ENCODE peak calls at places on chromosomes 5 and 9, in ten cellular contexts. One of them, this sample, is unnamed.

GRCh38 chr9:97853844-97854695 is 1.0 kb downstream of the FOXE1 start:
- DNase-seq in gastrocnemius medialis: no peak
- DNase-seq in PC-9: no peak
- DNase-seq in fibroblast of pulmonary artery: peak
- DNase-seq in epithelial cell of esophagus: peak
- DNase-seq in skeletal muscle cell: no peak
- DNase-seq in tibial artery: no peak
- DNase-seq in Peyer's patch: no peak
- DNase-seq in BE2C: no peak
- DNase-seq in brain microvascular endothelial cell: no peak
- DNase-seq in this sample: no peak

GRCh38 chr9:15453956-15454355 is 31.3 kb downstream of the SNAPC3 start:
- DNase-seq in brain microvascular endothelial cell: no peak
- DNase-seq in fibroblast of pulmonary artery: no peak
- DNase-seq in skeletal muscle cell: no peak
- DNase-seq in gastrocnemius medialis: no peak
- DNase-seq in Peyer's patch: no peak
- DNase-seq in epithelial cell of esophagus: no peak
- DNase-seq in PC-9: no peak
- DNase-seq in tibial artery: no peak
- DNase-seq in BE2C: no peak
- DNase-seq in this sample: no peak

GRCh38 chr5:135211791-135212190 is 177.8 kb upstream of the PITX1 start:
- DNase-seq in epithelial cell of esophagus: no peak
- DNase-seq in PC-9: no peak
- DNase-seq in skeletal muscle cell: no peak
- DNase-seq in Peyer's patch: no peak
- DNase-seq in brain microvascular endothelial cell: no peak
- DNase-seq in gastrocnemius medialis: no peak
- DNase-seq in BE2C: no peak
- DNase-seq in fibroblast of pulmonary artery: no peak
- DNase-seq in tibial artery: no peak
- DNase-seq in this sample: no peak

GRCh38 chr5:44364097-44364496 is 25.1 kb downstream of the FGF10 start:
- DNase-seq in fibroblast of pulmonary artery: no peak
- DNase-seq in epithelial cell of esophagus: no peak
- DNase-seq in PC-9: no peak
- DNase-seq in BE2C: no peak
- DNase-seq in skeletal muscle cell: no peak
- DNase-seq in gastrocnemius medialis: no peak
- DNase-seq in tibial artery: no peak
- DNase-seq in Peyer's patch: no peak
- DNase-seq in brain microvascular endothelial cell: no peak
- DNase-seq in this sample: no peak

GRCh38 chr5:156051972-156052371 is 275.0 kb upstream of the SGCD start:
- DNase-seq in brain microvascular endothelial cell: no peak
- DNase-seq in gastrocnemius medialis: no peak
- DNase-seq in fibroblast of pulmonary artery: no peak
- DNase-seq in Peyer's patch: no peak
- DNase-seq in PC-9: no peak
- DNase-seq in BE2C: no peak
- DNase-seq in epithelial cell of esophagus: no peak
- DNase-seq in skeletal muscle cell: no peak
- DNase-seq in tibial artery: no peak
- DNase-seq in this sample: no peak

GRCh38 chr5:34490501-34491250 is 165.5 kb upstream of the RAI14 start:
- DNase-seq in brain microvascular endothelial cell: no peak
- DNase-seq in Peyer's patch: no peak
- DNase-seq in BE2C: peak
- DNase-seq in tibial artery: no peak
- DNase-seq in epithelial cell of esophagus: no peak
- DNase-seq in fibroblast of pulmonary artery: no peak
- DNase-seq in PC-9: no peak
- DNase-seq in skeletal muscle cell: no peak
- DNase-seq in gastrocnemius medialis: no peak
- DNase-seq in this sample: no peak

GRCh38 chr9:115069302-115069701 is 48.7 kb downstream of the TNC start:
- DNase-seq in fibroblast of pulmonary artery: no peak
- DNase-seq in BE2C: no peak
- DNase-seq in Peyer's patch: no peak
- DNase-seq in epithelial cell of esophagus: no peak
- DNase-seq in tibial artery: no peak
- DNase-seq in skeletal muscle cell: no peak
- DNase-seq in brain microvascular endothelial cell: no peak
- DNase-seq in PC-9: no peak
- DNase-seq in gastrocnemius medialis: no peak
- DNase-seq in this sample: no peak

GRCh38 chr9:7489018-7489417 is 310.6 kb downstream of the DMAC1 start:
- DNase-seq in gastrocnemius medialis: no peak
- DNase-seq in skeletal muscle cell: no peak
- DNase-seq in BE2C: peak
- DNase-seq in fibroblast of pulmonary artery: no peak
- DNase-seq in PC-9: no peak
- DNase-seq in Peyer's patch: no peak
- DNase-seq in tibial artery: no peak
- DNase-seq in brain microvascular endothelial cell: no peak
- DNase-seq in epithelial cell of esophagus: no peak
- DNase-seq in this sample: no peak

GRCh38 chr5:40547994-40548575 is 131.6 kb upstream of the PTGER4 start:
- DNase-seq in gastrocnemius medialis: no peak
- DNase-seq in Peyer's patch: no peak
- DNase-seq in skeletal muscle cell: no peak
- DNase-seq in brain microvascular endothelial cell: no peak
- DNase-seq in BE2C: no peak
- DNase-seq in epithelial cell of esophagus: no peak
- DNase-seq in PC-9: no peak
- DNase-seq in tibial artery: no peak
- DNase-seq in fibroblast of pulmonary artery: no peak
- DNase-seq in this sample: no peak

GRCh38 chr5:40549611-40550010 is 130.1 kb upstream of the PTGER4 start:
- DNase-seq in brain microvascular endothelial cell: no peak
- DNase-seq in skeletal muscle cell: no peak
- DNase-seq in fibroblast of pulmonary artery: no peak
- DNase-seq in PC-9: no peak
- DNase-seq in Peyer's patch: no peak
- DNase-seq in gastrocnemius medialis: no peak
- DNase-seq in tibial artery: no peak
- DNase-seq in BE2C: no peak
- DNase-seq in epithelial cell of esophagus: peak
- DNase-seq in this sample: no peak

GRCh38 chr5:40552981-40553380 is 126.7 kb upstream of the PTGER4 start:
- DNase-seq in fibroblast of pulmonary artery: no peak
- DNase-seq in Peyer's patch: no peak
- DNase-seq in tibial artery: no peak
- DNase-seq in epithelial cell of esophagus: no peak
- DNase-seq in PC-9: no peak
- DNase-seq in gastrocnemius medialis: no peak
- DNase-seq in brain microvascular endothelial cell: peak
- DNase-seq in BE2C: no peak
- DNase-seq in skeletal muscle cell: no peak
- DNase-seq in this sample: no peak

GRCh38 chr5:40551706-40552557 is 127.8 kb upstream of the PTGER4 start:
- DNase-seq in BE2C: no peak
- DNase-seq in gastrocnemius medialis: no peak
- DNase-seq in skeletal muscle cell: peak
- DNase-seq in PC-9: peak
- DNase-seq in brain microvascular endothelial cell: peak
- DNase-seq in Peyer's patch: no peak
- DNase-seq in tibial artery: no peak
- DNase-seq in epithelial cell of esophagus: peak
- DNase-seq in fibroblast of pulmonary artery: peak
- DNase-seq in this sample: peak

DNA sequence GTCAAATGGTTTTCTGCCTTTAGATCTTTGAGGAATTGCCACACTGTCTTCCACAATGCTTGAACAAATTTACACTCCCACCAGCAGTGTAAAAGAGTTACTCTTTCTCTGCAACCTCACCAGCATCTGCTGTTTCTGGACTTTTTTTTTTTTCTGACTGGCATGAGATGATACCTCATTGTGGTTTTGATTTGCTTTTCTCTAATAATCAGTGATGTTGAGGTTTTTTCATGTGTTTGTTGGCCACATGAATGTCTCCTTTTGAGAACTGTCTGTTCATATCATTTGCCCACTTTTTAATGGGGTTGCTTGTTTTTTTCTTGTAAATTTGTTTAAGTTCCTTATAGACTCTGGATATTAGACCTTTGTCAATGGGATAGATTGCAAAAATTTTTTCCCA is 129.2 kb upstream of the PTGER4 start:
- DNase-seq in gastrocnemius medialis: no peak
- DNase-seq in BE2C: no peak
- DNase-seq in Peyer's patch: no peak
- DNase-seq in tibial artery: no peak
- DNase-seq in PC-9: no peak
- DNase-seq in epithelial cell of esophagus: no peak
- DNase-seq in skeletal muscle cell: no peak
- DNase-seq in fibroblast of pulmonary artery: no peak
- DNase-seq in brain microvascular endothelial cell: no peak
- DNase-seq in this sample: no peak
- H3K4me3 ChIP-seq in gastrocnemius medialis: no peak
- H3K4me3 ChIP-seq in BE2C: no peak
- H3K4me3 ChIP-seq in Peyer's patch: no peak
- H3K4me3 ChIP-seq in tibial artery: no peak
- H3K4me3 ChIP-seq in PC-9: no peak
- H3K4me3 ChIP-seq in epithelial cell of esophagus: no peak
- H3K4me3 ChIP-seq in skeletal muscle cell: no peak
- H3K4me3 ChIP-seq in fibroblast of pulmonary artery: no peak
- H3K4me3 ChIP-seq in brain microvascular endothelial cell: no peak
- H3K4me3 ChIP-seq in this sample: no peak

GRCh38 chr5:14201325-14202061 is 58.4 kb downstream of the TRIO start:
- DNase-seq in brain microvascular endothelial cell: no peak
- DNase-seq in epithelial cell of esophagus: no peak
- DNase-seq in PC-9: no peak
- DNase-seq in fibroblast of pulmonary artery: peak
- DNase-seq in skeletal muscle cell: no peak
- DNase-seq in BE2C: no peak
- DNase-seq in tibial artery: no peak
- DNase-seq in gastrocnemius medialis: no peak
- DNase-seq in Peyer's patch: no peak
- DNase-seq in this sample: no peak

GRCh38 chr5:14200312-14200990 is 57.3 kb downstream of the TRIO start:
- DNase-seq in tibial artery: no peak
- DNase-seq in PC-9: no peak
- DNase-seq in BE2C: no peak
- DNase-seq in fibroblast of pulmonary artery: no peak
- DNase-seq in Peyer's patch: no peak
- DNase-seq in brain microvascular endothelial cell: no peak
- DNase-seq in gastrocnemius medialis: no peak
- DNase-seq in epithelial cell of esophagus: no peak
- DNase-seq in skeletal muscle cell: no peak
- DNase-seq in this sample: no peak

GRCh38 chr5:14204011-14204670 is 61.0 kb downstream of the TRIO start:
- DNase-seq in brain microvascular endothelial cell: no peak
- DNase-seq in tibial artery: no peak
- DNase-seq in Peyer's patch: no peak
- DNase-seq in gastrocnemius medialis: no peak
- DNase-seq in epithelial cell of esophagus: no peak
- DNase-seq in skeletal muscle cell: no peak
- DNase-seq in fibroblast of pulmonary artery: no peak
- DNase-seq in BE2C: no peak
- DNase-seq in PC-9: no peak
- DNase-seq in this sample: no peak

GRCh38 chr5:14204785-14205321 is 61.7 kb downstream of the TRIO start:
- DNase-seq in gastrocnemius medialis: peak
- DNase-seq in PC-9: no peak
- DNase-seq in tibial artery: peak
- DNase-seq in epithelial cell of esophagus: peak
- DNase-seq in skeletal muscle cell: peak
- DNase-seq in brain microvascular endothelial cell: peak
- DNase-seq in fibroblast of pulmonary artery: peak
- DNase-seq in Peyer's patch: peak
- DNase-seq in BE2C: peak
- DNase-seq in this sample: no peak

GRCh38 chr5:14202462-14202861 is 59.3 kb downstream of the TRIO start:
- DNase-seq in gastrocnemius medialis: no peak
- DNase-seq in tibial artery: no peak
- DNase-seq in epithelial cell of esophagus: no peak
- DNase-seq in Peyer's patch: no peak
- DNase-seq in brain microvascular endothelial cell: peak
- DNase-seq in PC-9: no peak
- DNase-seq in skeletal muscle cell: no peak
- DNase-seq in fibroblast of pulmonary artery: peak
- DNase-seq in BE2C: no peak
- DNase-seq in this sample: no peak
- H3K4me3 ChIP-seq in gastrocnemius medialis: no peak
- H3K4me3 ChIP-seq in tibial artery: no peak
- H3K4me3 ChIP-seq in epithelial cell of esophagus: no peak
- H3K4me3 ChIP-seq in Peyer's patch: no peak
- H3K4me3 ChIP-seq in brain microvascular endothelial cell: no peak
- H3K4me3 ChIP-seq in PC-9: no peak
- H3K4me3 ChIP-seq in skeletal muscle cell: no peak
- H3K4me3 ChIP-seq in fibroblast of pulmonary artery: no peak
- H3K4me3 ChIP-seq in BE2C: no peak
- H3K4me3 ChIP-seq in this sample: no peak

GRCh38 chr5:142685418-142686209 is at the start of gene FGF1:
- DNase-seq in BE2C: peak
- DNase-seq in tibial artery: no peak
- DNase-seq in fibroblast of pulmonary artery: no peak
- DNase-seq in PC-9: no peak
- DNase-seq in epithelial cell of esophagus: peak
- DNase-seq in skeletal muscle cell: no peak
- DNase-seq in gastrocnemius medialis: no peak
- DNase-seq in Peyer's patch: no peak
- DNase-seq in brain microvascular endothelial cell: peak
- DNase-seq in this sample: no peak
- H3K4me3 ChIP-seq in BE2C: no peak
- H3K4me3 ChIP-seq in tibial artery: peak
- H3K4me3 ChIP-seq in fibroblast of pulmonary artery: no peak
- H3K4me3 ChIP-seq in PC-9: no peak
- H3K4me3 ChIP-seq in epithelial cell of esophagus: no peak
- H3K4me3 ChIP-seq in skeletal muscle cell: no peak
- H3K4me3 ChIP-seq in gastrocnemius medialis: no peak
- H3K4me3 ChIP-seq in Peyer's patch: no peak
- H3K4me3 ChIP-seq in brain microvascular endothelial cell: no peak
- H3K4me3 ChIP-seq in this sample: no peak

DNA sequence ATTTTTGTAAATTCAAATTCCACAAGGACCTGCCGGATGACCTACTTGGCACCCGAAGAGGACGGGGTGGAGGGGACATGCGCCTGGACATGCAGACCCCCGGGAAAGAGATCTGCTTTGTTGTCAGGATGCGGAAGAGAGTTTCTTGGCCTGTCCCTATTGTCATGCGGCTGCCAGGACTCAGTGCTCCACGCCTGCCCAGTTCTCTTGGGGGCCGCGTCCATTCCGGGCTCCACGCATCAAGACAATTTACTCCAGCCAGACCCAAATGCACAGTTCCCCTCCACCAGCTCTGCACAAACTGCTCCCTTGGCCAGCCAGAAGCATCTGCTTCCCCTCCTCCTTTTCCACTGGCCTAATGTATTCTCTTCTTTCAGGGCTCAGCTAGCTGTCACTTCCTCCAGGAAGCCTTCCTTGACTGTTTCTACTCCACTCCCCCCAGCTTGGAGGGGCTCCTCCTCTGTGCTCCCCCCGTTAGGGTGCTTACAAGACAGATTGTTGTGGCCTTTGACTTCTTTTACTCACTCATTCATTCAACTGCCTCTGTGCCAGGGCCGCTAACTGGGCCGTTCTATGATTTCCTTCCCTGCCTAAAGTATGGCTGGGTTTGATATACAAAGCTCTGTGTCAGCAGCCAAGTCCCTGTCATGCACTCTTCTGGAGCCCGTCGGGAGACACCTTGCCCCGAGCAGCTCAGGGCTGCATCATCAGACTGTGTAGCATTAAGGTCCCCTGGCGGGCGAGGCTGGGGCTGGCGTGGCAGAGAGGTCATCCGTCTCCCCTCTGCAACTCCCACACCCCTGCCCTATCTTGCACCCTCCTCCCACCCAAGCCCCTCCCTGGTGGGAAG is 6.6 kb downstream of the FIBCD1 start:
- DNase-seq in Peyer's patch: no peak
- DNase-seq in gastrocnemius medialis: no peak
- DNase-seq in BE2C: peak
- DNase-seq in brain microvascular endothelial cell: no peak
- DNase-seq in fibroblast of pulmonary artery: peak
- DNase-seq in epithelial cell of esophagus: peak
- DNase-seq in skeletal muscle cell: no peak
- DNase-seq in PC-9: peak
- DNase-seq in tibial artery: no peak
- DNase-seq in this sample: no peak
- H3K4me3 ChIP-seq in Peyer's patch: no peak
- H3K4me3 ChIP-seq in gastrocnemius medialis: no peak
- H3K4me3 ChIP-seq in BE2C: no peak
- H3K4me3 ChIP-seq in brain microvascular endothelial cell: no peak
- H3K4me3 ChIP-seq in fibroblast of pulmonary artery: no peak
- H3K4me3 ChIP-seq in epithelial cell of esophagus: no peak
- H3K4me3 ChIP-seq in skeletal muscle cell: no peak
- H3K4me3 ChIP-seq in PC-9: peak
- H3K4me3 ChIP-seq in tibial artery: no peak
- H3K4me3 ChIP-seq in this sample: peak

This sample was measured in AG04450.